ENCODE peak calls at places on chromosomes 16 and 17, in six cellular contexts. One of them, this sample, is unnamed.

GRCh38 chr16:89326721-89327120 is 109.2 kb downstream of the ZNF778 start:
- DNase-seq in SK-N-SH: no peak
- DNase-seq in GM23338: peak; percentile 61
- DNase-seq in H9: no peak
- DNase-seq in neural progenitor cell: no peak
- DNase-seq in PC-3: no peak
- DNase-seq in this sample: no peak

GRCh38 chr17:63929860-63930766 is 2.0 kb downstream of the CD79B start:
- DNase-seq in PC-3: no peak
- DNase-seq in H9: peak; percentile 82
- DNase-seq in SK-N-SH: peak; percentile 31
- DNase-seq in neural progenitor cell: no peak
- DNase-seq in GM23338: peak; percentile 35
- DNase-seq in this sample: peak; percentile 55

GRCh38 chr16:10964039-10964890 is 19.9 kb downstream of the CLEC16A start:
- DNase-seq in H9: peak; percentile 79
- DNase-seq in neural progenitor cell: peak; percentile 90
- DNase-seq in PC-3: peak; percentile 75
- DNase-seq in GM23338: peak; percentile 91
- DNase-seq in SK-N-SH: peak; percentile 79
- DNase-seq in this sample: peak; percentile 87

GRCh38 chr17:43946766-43947165 is 4.5 kb upstream of the PPY start:
- DNase-seq in H9: no peak
- DNase-seq in SK-N-SH: no peak
- DNase-seq in GM23338: no peak
- DNase-seq in neural progenitor cell: no peak
- DNase-seq in PC-3: no peak
- DNase-seq in this sample: peak; percentile 59

GRCh38 chr17:616407-616806 is 98.2 kb downstream of the VPS53 start:
- DNase-seq in SK-N-SH: no peak
- DNase-seq in GM23338: no peak
- DNase-seq in H9: no peak
- DNase-seq in PC-3: no peak
- DNase-seq in neural progenitor cell: no peak
- DNase-seq in this sample: peak; percentile 22

GRCh38 chr16:74480150-74481029 is 59.1 kb upstream of the CLEC18B start:
- DNase-seq in neural progenitor cell: peak; percentile 26
- DNase-seq in PC-3: peak; percentile 90
- DNase-seq in GM23338: no peak
- DNase-seq in H9: no peak
- DNase-seq in SK-N-SH: no peak
- DNase-seq in this sample: no peak

GRCh38 chr17:8151120-8151640 is 1.0 kb downstream of the PER1 start:
- DNase-seq in H9: peak; percentile 87
- DNase-seq in GM23338: peak; percentile 77
- DNase-seq in PC-3: peak; percentile 55
- DNase-seq in SK-N-SH: peak; percentile 93
- DNase-seq in neural progenitor cell: peak; percentile 86
- DNase-seq in this sample: peak; percentile 95

GRCh38 chr16:58475220-58475619 is 24.7 kb upstream of the NDRG4 start:
- DNase-seq in PC-3: no peak
- DNase-seq in neural progenitor cell: no peak
- DNase-seq in H9: no peak
- DNase-seq in GM23338: no peak
- DNase-seq in SK-N-SH: no peak
- DNase-seq in this sample: no peak

GRCh38 chr16:67448580-67448979 is 17.7 kb downstream of the HSD11B2 start:
- DNase-seq in neural progenitor cell: no peak
- DNase-seq in SK-N-SH: no peak
- DNase-seq in PC-3: no peak
- DNase-seq in GM23338: no peak
- DNase-seq in H9: no peak
- DNase-seq in this sample: no peak

GRCh38 chr16:67560827-67561342 is 1.4 kb upstream of the CTCF start:
- DNase-seq in PC-3: peak; percentile 17
- DNase-seq in GM23338: no peak
- DNase-seq in H9: no peak
- DNase-seq in SK-N-SH: no peak
- DNase-seq in neural progenitor cell: no peak
- DNase-seq in this sample: no peak

GRCh38 chr16:84455031-84455430 is 49.4 kb downstream of the MEAK7 start:
- DNase-seq in H9: peak; percentile 7
- DNase-seq in PC-3: no peak
- DNase-seq in SK-N-SH: no peak
- DNase-seq in GM23338: no peak
- DNase-seq in neural progenitor cell: no peak
- DNase-seq in this sample: no peak

GRCh38 chr16:4486126-4486893 is 10.1 kb downstream of the HMOX2 start:
- DNase-seq in neural progenitor cell: no peak
- DNase-seq in PC-3: no peak
- DNase-seq in H9: no peak
- DNase-seq in SK-N-SH: no peak
- DNase-seq in GM23338: no peak
- DNase-seq in this sample: no peak

GRCh38 chr17:82942166-82943130 is 102.6 kb upstream of the ZNF750 start:
- DNase-seq in H9: no peak
- DNase-seq in GM23338: no peak
- DNase-seq in PC-3: no peak
- DNase-seq in neural progenitor cell: no peak
- DNase-seq in SK-N-SH: no peak
- DNase-seq in this sample: no peak

GRCh38 chr17:74569392-74570003 is 2.2 kb upstream of the CD300H start:
- DNase-seq in PC-3: peak; percentile 99
- DNase-seq in neural progenitor cell: no peak
- DNase-seq in H9: peak; percentile 60
- DNase-seq in GM23338: peak; percentile 39
- DNase-seq in SK-N-SH: no peak
- DNase-seq in this sample: no peak

GRCh38 chr16:68229431-68230175 is 6.3 kb downstream of the ESRP2 start:
- DNase-seq in GM23338: peak; percentile 73
- DNase-seq in PC-3: peak; percentile 64
- DNase-seq in neural progenitor cell: peak; percentile 69
- DNase-seq in SK-N-SH: peak; percentile 69
- DNase-seq in H9: peak; percentile 55
- DNase-seq in this sample: peak; percentile 81

GRCh38 chr16:87648698-87649487 is 46.6 kb downstream of the JPH3 start:
- DNase-seq in SK-N-SH: no peak
- DNase-seq in PC-3: no peak
- DNase-seq in neural progenitor cell: no peak
- DNase-seq in GM23338: no peak
- DNase-seq in H9: no peak
- DNase-seq in this sample: no peak
- H3K4me2 ChIP-seq in SK-N-SH: no peak overlapping the region
- H3K4me2 ChIP-seq in PC-3: no peak overlapping the region
- H3K4me2 ChIP-seq in neural progenitor cell: no peak overlapping the region
- H3K4me2 ChIP-seq in GM23338: no peak overlapping the region
- H3K4me2 ChIP-seq in H9: no peak overlapping the region
- H3K4me2 ChIP-seq in this sample: no peak overlapping the region

GRCh38 chr17:57485566-57485865 is 229.2 kb downstream of the MSI2 start:
- DNase-seq in neural progenitor cell: no peak
- DNase-seq in PC-3: no peak
- DNase-seq in GM23338: no peak
- DNase-seq in SK-N-SH: no peak
- DNase-seq in H9: no peak
- DNase-seq in this sample: no peak
- H3K4me2 ChIP-seq in neural progenitor cell: peak overlapping the region; percentile 62
- H3K4me2 ChIP-seq in PC-3: no peak overlapping the region
- H3K4me2 ChIP-seq in GM23338: no peak overlapping the region
- H3K4me2 ChIP-seq in SK-N-SH: no peak overlapping the region
- H3K4me2 ChIP-seq in H9: no peak overlapping the region
- H3K4me2 ChIP-seq in this sample: peak overlapping the region; percentile 59

GRCh38 chr16:86671486-86672214 is 93.3 kb downstream of the FOXL1 start:
- DNase-seq in PC-3: no peak
- DNase-seq in neural progenitor cell: no peak
- DNase-seq in GM23338: no peak
- DNase-seq in H9: no peak
- DNase-seq in SK-N-SH: no peak
- DNase-seq in this sample: no peak
- H3K4me2 ChIP-seq in PC-3: no peak overlapping the region
- H3K4me2 ChIP-seq in neural progenitor cell: no peak overlapping the region
- H3K4me2 ChIP-seq in GM23338: no peak overlapping the region
- H3K4me2 ChIP-seq in H9: no peak overlapping the region
- H3K4me2 ChIP-seq in SK-N-SH: peak overlapping the region; percentile 39
- H3K4me2 ChIP-seq in this sample: no peak overlapping the region

GRCh38 chr17:77681820-77682219 is 276.7 kb upstream of the TNRC6C start:
- DNase-seq in SK-N-SH: peak; percentile 73
- DNase-seq in H9: peak; percentile 21
- DNase-seq in PC-3: peak; percentile 6
- DNase-seq in GM23338: no peak
- DNase-seq in neural progenitor cell: no peak
- DNase-seq in this sample: no peak
- H3K4me2 ChIP-seq in SK-N-SH: no peak overlapping the region
- H3K4me2 ChIP-seq in H9: no peak overlapping the region
- H3K4me2 ChIP-seq in PC-3: no peak overlapping the region
- H3K4me2 ChIP-seq in GM23338: no peak overlapping the region
- H3K4me2 ChIP-seq in neural progenitor cell: no peak overlapping the region
- H3K4me2 ChIP-seq in this sample: no peak overlapping the region

DNA sequence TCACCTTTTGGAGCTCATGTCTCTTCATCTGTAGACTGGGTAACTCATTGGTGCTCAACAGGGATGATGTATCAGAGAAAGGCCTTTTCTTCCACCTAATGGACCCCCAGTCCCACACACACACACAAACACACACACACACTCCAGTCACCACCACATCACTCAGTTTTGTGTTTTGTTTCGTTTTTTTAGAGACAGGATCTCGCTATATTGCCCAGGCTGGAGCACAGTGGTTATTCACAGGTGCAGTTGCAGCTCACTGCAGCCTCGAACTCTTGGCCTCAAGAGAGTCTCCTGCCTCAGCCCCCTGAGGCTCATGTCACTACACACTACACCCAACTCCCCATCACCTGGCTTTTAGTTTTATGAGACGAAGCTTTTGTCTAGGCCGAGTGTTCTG is 55.6 kb downstream of the SF3B3 start:
- DNase-seq in SK-N-SH: no peak
- DNase-seq in PC-3: no peak
- DNase-seq in GM23338: no peak
- DNase-seq in neural progenitor cell: no peak
- DNase-seq in H9: no peak
- DNase-seq in this sample: no peak
- H3K4me2 ChIP-seq in SK-N-SH: no peak overlapping the region
- H3K4me2 ChIP-seq in PC-3: no peak overlapping the region
- H3K4me2 ChIP-seq in GM23338: no peak overlapping the region
- H3K4me2 ChIP-seq in neural progenitor cell: no peak overlapping the region
- H3K4me2 ChIP-seq in H9: no peak overlapping the region
- H3K4me2 ChIP-seq in this sample: no peak overlapping the region

GRCh38 chr16:28312327-28312726 is 20.0 kb downstream of the SBK1 start:
- DNase-seq in neural progenitor cell: no peak
- DNase-seq in PC-3: no peak
- DNase-seq in SK-N-SH: no peak
- DNase-seq in GM23338: no peak
- DNase-seq in H9: no peak
- DNase-seq in this sample: no peak

GRCh38 chr16:28311913-28312312 is 19.6 kb downstream of the SBK1 start:
- DNase-seq in H9: no peak
- DNase-seq in GM23338: no peak
- DNase-seq in neural progenitor cell: no peak
- DNase-seq in PC-3: no peak
- DNase-seq in SK-N-SH: no peak
- DNase-seq in this sample: no peak

GRCh38 chr16:28310796-28311195 is 18.5 kb downstream of the SBK1 start:
- DNase-seq in SK-N-SH: no peak
- DNase-seq in neural progenitor cell: no peak
- DNase-seq in GM23338: no peak
- DNase-seq in PC-3: no peak
- DNase-seq in H9: no peak
- DNase-seq in this sample: no peak

GRCh38 chr16:28309811-28310311 is 17.5 kb downstream of the SBK1 start:
- DNase-seq in H9: no peak
- DNase-seq in SK-N-SH: no peak
- DNase-seq in GM23338: no peak
- DNase-seq in neural progenitor cell: no peak
- DNase-seq in PC-3: no peak
- DNase-seq in this sample: no peak

GRCh38 chr16:28311413-28311812 is 19.1 kb downstream of the SBK1 start:
- DNase-seq in H9: no peak
- DNase-seq in neural progenitor cell: no peak
- DNase-seq in GM23338: no peak
- DNase-seq in SK-N-SH: no peak
- DNase-seq in PC-3: no peak
- DNase-seq in this sample: no peak
- H3K4me2 ChIP-seq in H9: no peak overlapping the region
- H3K4me2 ChIP-seq in neural progenitor cell: no peak overlapping the region
- H3K4me2 ChIP-seq in GM23338: no peak overlapping the region
- H3K4me2 ChIP-seq in SK-N-SH: no peak overlapping the region
- H3K4me2 ChIP-seq in PC-3: no peak overlapping the region
- H3K4me2 ChIP-seq in this sample: no peak overlapping the region